ENCODE peak calls at places on chromosomes 4 and X, in nine cellular contexts. One of them, this sample, is unnamed.

GRCh38 chr4:112038861-112039260 is 106.4 kb upstream of the FAM241A start:
- DNase-seq in T-cell: no peak
- DNase-seq in NCI-H1105 treated with DMSO at 0.1 percent for 48 hours: no peak
- DNase-seq in fibroblast of lung: no peak
- DNase-seq in amniotic stem cell: no peak
- DNase-seq in NCI-H1694: no peak
- DNase-seq in posterior cingulate gyrus: no peak
- DNase-seq in A673: no peak
- DNase-seq in stimulated activated CD8-positive, alpha-beta memory T cell treated with anti-CD3 and anti-CD28 coated beads, Interleukin-7, amount 100 ng/mL, for 1 hour: no peak
- DNase-seq in this sample: no peak

GRCh38 chr4:146051724-146052396 is 113.2 kb upstream of the ZNF827 start:
- DNase-seq in T-cell: no peak
- DNase-seq in NCI-H1105 treated with DMSO at 0.1 percent for 48 hours: no peak
- DNase-seq in fibroblast of lung: peak
- DNase-seq in amniotic stem cell: no peak
- DNase-seq in NCI-H1694: no peak
- DNase-seq in posterior cingulate gyrus: no peak
- DNase-seq in A673: peak
- DNase-seq in stimulated activated CD8-positive, alpha-beta memory T cell treated with anti-CD3 and anti-CD28 coated beads, Interleukin-7, amount 100 ng/mL, for 1 hour: no peak
- DNase-seq in this sample: no peak

GRCh38 chr4:5041609-5042234 is 9.6 kb upstream of the STK32B start:
- DNase-seq in T-cell: no peak
- DNase-seq in NCI-H1105 treated with DMSO at 0.1 percent for 48 hours: no peak
- DNase-seq in fibroblast of lung: no peak
- DNase-seq in amniotic stem cell: no peak
- DNase-seq in NCI-H1694: no peak
- DNase-seq in posterior cingulate gyrus: no peak
- DNase-seq in A673: no peak
- DNase-seq in stimulated activated CD8-positive, alpha-beta memory T cell treated with anti-CD3 and anti-CD28 coated beads, Interleukin-7, amount 100 ng/mL, for 1 hour: no peak
- DNase-seq in this sample: no peak

GRCh38 chrX:15998350-15998749 is 125.0 kb upstream of the GRPR start:
- DNase-seq in T-cell: no peak
- DNase-seq in NCI-H1105 treated with DMSO at 0.1 percent for 48 hours: no peak
- DNase-seq in fibroblast of lung: no peak
- DNase-seq in amniotic stem cell: no peak
- DNase-seq in NCI-H1694: no peak
- DNase-seq in posterior cingulate gyrus: no peak
- DNase-seq in A673: no peak
- DNase-seq in stimulated activated CD8-positive, alpha-beta memory T cell treated with anti-CD3 and anti-CD28 coated beads, Interleukin-7, amount 100 ng/mL, for 1 hour: no peak
- DNase-seq in this sample: peak

GRCh38 chrX:110015027-110015426 is 12.1 kb downstream of the TMEM164 start:
- DNase-seq in T-cell: no peak
- DNase-seq in NCI-H1105 treated with DMSO at 0.1 percent for 48 hours: no peak
- DNase-seq in fibroblast of lung: peak
- DNase-seq in amniotic stem cell: no peak
- DNase-seq in NCI-H1694: no peak
- DNase-seq in posterior cingulate gyrus: no peak
- DNase-seq in A673: no peak
- DNase-seq in stimulated activated CD8-positive, alpha-beta memory T cell treated with anti-CD3 and anti-CD28 coated beads, Interleukin-7, amount 100 ng/mL, for 1 hour: no peak
- DNase-seq in this sample: no peak

GRCh38 chr4:38603652-38604051 is 60.3 kb upstream of the KLF3 start:
- DNase-seq in T-cell: no peak
- DNase-seq in NCI-H1105 treated with DMSO at 0.1 percent for 48 hours: no peak
- DNase-seq in fibroblast of lung: no peak
- DNase-seq in amniotic stem cell: no peak
- DNase-seq in NCI-H1694: no peak
- DNase-seq in posterior cingulate gyrus: no peak
- DNase-seq in A673: no peak
- DNase-seq in stimulated activated CD8-positive, alpha-beta memory T cell treated with anti-CD3 and anti-CD28 coated beads, Interleukin-7, amount 100 ng/mL, for 1 hour: no peak
- DNase-seq in this sample: no peak

GRCh38 chr4:123488916-123489315 is 92.3 kb downstream of the SPRY1 start:
- DNase-seq in T-cell: no peak
- DNase-seq in NCI-H1105 treated with DMSO at 0.1 percent for 48 hours: no peak
- DNase-seq in fibroblast of lung: peak
- DNase-seq in amniotic stem cell: no peak
- DNase-seq in NCI-H1694: no peak
- DNase-seq in posterior cingulate gyrus: no peak
- DNase-seq in A673: peak
- DNase-seq in stimulated activated CD8-positive, alpha-beta memory T cell treated with anti-CD3 and anti-CD28 coated beads, Interleukin-7, amount 100 ng/mL, for 1 hour: no peak
- DNase-seq in this sample: no peak

GRCh38 chr4:14924945-14925344 is 77.3 kb upstream of the CPEB2 start:
- DNase-seq in T-cell: no peak
- DNase-seq in NCI-H1105 treated with DMSO at 0.1 percent for 48 hours: no peak
- DNase-seq in fibroblast of lung: no peak
- DNase-seq in amniotic stem cell: no peak
- DNase-seq in NCI-H1694: no peak
- DNase-seq in posterior cingulate gyrus: no peak
- DNase-seq in A673: no peak
- DNase-seq in stimulated activated CD8-positive, alpha-beta memory T cell treated with anti-CD3 and anti-CD28 coated beads, Interleukin-7, amount 100 ng/mL, for 1 hour: no peak
- DNase-seq in this sample: no peak

GRCh38 chrX:48779399-48779798 is 7.0 kb upstream of the GATA1 start:
- DNase-seq in T-cell: no peak
- DNase-seq in NCI-H1105 treated with DMSO at 0.1 percent for 48 hours: no peak
- DNase-seq in fibroblast of lung: no peak
- DNase-seq in amniotic stem cell: no peak
- DNase-seq in NCI-H1694: no peak
- DNase-seq in posterior cingulate gyrus: no peak
- DNase-seq in A673: no peak
- DNase-seq in stimulated activated CD8-positive, alpha-beta memory T cell treated with anti-CD3 and anti-CD28 coated beads, Interleukin-7, amount 100 ng/mL, for 1 hour: no peak
- DNase-seq in this sample: no peak

GRCh38 chrX:57573754-57574153 is 18.1 kb upstream of the ZXDB start:
- DNase-seq in T-cell: no peak
- DNase-seq in NCI-H1105 treated with DMSO at 0.1 percent for 48 hours: no peak
- DNase-seq in fibroblast of lung: peak
- DNase-seq in amniotic stem cell: no peak
- DNase-seq in NCI-H1694: no peak
- DNase-seq in posterior cingulate gyrus: no peak
- DNase-seq in A673: peak
- DNase-seq in stimulated activated CD8-positive, alpha-beta memory T cell treated with anti-CD3 and anti-CD28 coated beads, Interleukin-7, amount 100 ng/mL, for 1 hour: no peak
- DNase-seq in this sample: no peak

GRCh38 chrX:153772608-153773217 is 8.1 kb upstream of the SRPK3 start:
- DNase-seq in T-cell: no peak
- DNase-seq in NCI-H1105 treated with DMSO at 0.1 percent for 48 hours: no peak
- DNase-seq in fibroblast of lung: no peak
- DNase-seq in amniotic stem cell: no peak
- DNase-seq in NCI-H1694: no peak
- DNase-seq in posterior cingulate gyrus: no peak
- DNase-seq in A673: no peak
- DNase-seq in stimulated activated CD8-positive, alpha-beta memory T cell treated with anti-CD3 and anti-CD28 coated beads, Interleukin-7, amount 100 ng/mL, for 1 hour: no peak
- DNase-seq in this sample: no peak

GRCh38 chr4:7759635-7760034 is 180.0 kb downstream of the AFAP1 start:
- DNase-seq in T-cell: no peak
- DNase-seq in NCI-H1105 treated with DMSO at 0.1 percent for 48 hours: no peak
- DNase-seq in fibroblast of lung: no peak
- DNase-seq in amniotic stem cell: no peak
- DNase-seq in NCI-H1694: no peak
- DNase-seq in posterior cingulate gyrus: no peak
- DNase-seq in A673: no peak
- DNase-seq in stimulated activated CD8-positive, alpha-beta memory T cell treated with anti-CD3 and anti-CD28 coated beads, Interleukin-7, amount 100 ng/mL, for 1 hour: no peak
- DNase-seq in this sample: no peak

GRCh38 chrX:115960440-115961084 is 210.0 kb upstream of the AGTR2 start:
- DNase-seq in T-cell: no peak
- DNase-seq in NCI-H1105 treated with DMSO at 0.1 percent for 48 hours: no peak
- DNase-seq in fibroblast of lung: no peak
- DNase-seq in amniotic stem cell: no peak
- DNase-seq in NCI-H1694: no peak
- DNase-seq in posterior cingulate gyrus: no peak
- DNase-seq in A673: no peak
- DNase-seq in stimulated activated CD8-positive, alpha-beta memory T cell treated with anti-CD3 and anti-CD28 coated beads, Interleukin-7, amount 100 ng/mL, for 1 hour: no peak
- DNase-seq in this sample: peak

GRCh38 chrX:120310861-120311631 is at the start of gene TMEM255A:
- DNase-seq in T-cell: no peak
- DNase-seq in NCI-H1105 treated with DMSO at 0.1 percent for 48 hours: peak
- DNase-seq in fibroblast of lung: peak
- DNase-seq in amniotic stem cell: no peak
- DNase-seq in NCI-H1694: no peak
- DNase-seq in posterior cingulate gyrus: peak
- DNase-seq in A673: peak
- DNase-seq in stimulated activated CD8-positive, alpha-beta memory T cell treated with anti-CD3 and anti-CD28 coated beads, Interleukin-7, amount 100 ng/mL, for 1 hour: no peak
- DNase-seq in this sample: peak

GRCh38 chr4:3414421-3415279 is 27.1 kb upstream of the HGFAC start:
- DNase-seq in T-cell: no peak
- DNase-seq in NCI-H1105 treated with DMSO at 0.1 percent for 48 hours: no peak
- DNase-seq in fibroblast of lung: no peak
- DNase-seq in amniotic stem cell: no peak
- DNase-seq in NCI-H1694: no peak
- DNase-seq in posterior cingulate gyrus: no peak
- DNase-seq in A673: no peak
- DNase-seq in stimulated activated CD8-positive, alpha-beta memory T cell treated with anti-CD3 and anti-CD28 coated beads, Interleukin-7, amount 100 ng/mL, for 1 hour: no peak
- DNase-seq in this sample: no peak

GRCh38 chrX:119605398-119605738 is 856 bp downstream of the NKRF start:
- DNase-seq in T-cell: no peak
- DNase-seq in NCI-H1105 treated with DMSO at 0.1 percent for 48 hours: no peak
- DNase-seq in fibroblast of lung: no peak
- DNase-seq in amniotic stem cell: no peak
- DNase-seq in NCI-H1694: no peak
- DNase-seq in posterior cingulate gyrus: no peak
- DNase-seq in A673: peak
- DNase-seq in stimulated activated CD8-positive, alpha-beta memory T cell treated with anti-CD3 and anti-CD28 coated beads, Interleukin-7, amount 100 ng/mL, for 1 hour: no peak
- DNase-seq in this sample: peak

GRCh38 chrX:123171781-123172180 is 12.3 kb upstream of the GRIA3 start:
- DNase-seq in T-cell: no peak
- DNase-seq in NCI-H1105 treated with DMSO at 0.1 percent for 48 hours: no peak
- DNase-seq in fibroblast of lung: no peak
- DNase-seq in amniotic stem cell: no peak
- DNase-seq in NCI-H1694: no peak
- DNase-seq in posterior cingulate gyrus: no peak
- DNase-seq in A673: peak
- DNase-seq in stimulated activated CD8-positive, alpha-beta memory T cell treated with anti-CD3 and anti-CD28 coated beads, Interleukin-7, amount 100 ng/mL, for 1 hour: no peak
- DNase-seq in this sample: no peak

GRCh38 chrX:21683910-21684309 is 25.8 kb upstream of the KLHL34 start:
- DNase-seq in T-cell: no peak
- DNase-seq in NCI-H1105 treated with DMSO at 0.1 percent for 48 hours: no peak
- DNase-seq in fibroblast of lung: peak
- DNase-seq in amniotic stem cell: no peak
- DNase-seq in NCI-H1694: no peak
- DNase-seq in posterior cingulate gyrus: no peak
- DNase-seq in A673: no peak
- DNase-seq in stimulated activated CD8-positive, alpha-beta memory T cell treated with anti-CD3 and anti-CD28 coated beads, Interleukin-7, amount 100 ng/mL, for 1 hour: no peak
- DNase-seq in this sample: no peak

GRCh38 chr4:175412161-175412560 is 399.9 kb downstream of the GPM6A start:
- DNase-seq in T-cell: no peak
- DNase-seq in NCI-H1105 treated with DMSO at 0.1 percent for 48 hours: no peak
- DNase-seq in fibroblast of lung: no peak
- DNase-seq in amniotic stem cell: no peak
- DNase-seq in NCI-H1694: no peak
- DNase-seq in posterior cingulate gyrus: peak
- DNase-seq in A673: no peak
- DNase-seq in stimulated activated CD8-positive, alpha-beta memory T cell treated with anti-CD3 and anti-CD28 coated beads, Interleukin-7, amount 100 ng/mL, for 1 hour: no peak
- DNase-seq in this sample: no peak

GRCh38 chrX:37998586-37999267 is 7.6 kb upstream of the SYTL5 start:
- DNase-seq in T-cell: no peak
- DNase-seq in NCI-H1105 treated with DMSO at 0.1 percent for 48 hours: peak
- DNase-seq in fibroblast of lung: peak
- DNase-seq in amniotic stem cell: no peak
- DNase-seq in NCI-H1694: no peak
- DNase-seq in posterior cingulate gyrus: no peak
- DNase-seq in A673: no peak
- DNase-seq in stimulated activated CD8-positive, alpha-beta memory T cell treated with anti-CD3 and anti-CD28 coated beads, Interleukin-7, amount 100 ng/mL, for 1 hour: no peak
- DNase-seq in this sample: peak

GRCh38 chr4:184653650-184654049 is 4.1 kb downstream of the PRIMPOL start:
- DNase-seq in T-cell: no peak
- DNase-seq in NCI-H1105 treated with DMSO at 0.1 percent for 48 hours: no peak
- DNase-seq in fibroblast of lung: no peak
- DNase-seq in amniotic stem cell: peak
- DNase-seq in NCI-H1694: no peak
- DNase-seq in posterior cingulate gyrus: no peak
- DNase-seq in A673: peak
- DNase-seq in stimulated activated CD8-positive, alpha-beta memory T cell treated with anti-CD3 and anti-CD28 coated beads, Interleukin-7, amount 100 ng/mL, for 1 hour: no peak
- DNase-seq in this sample: no peak

GRCh38 chr4:7807351-7807921 is 132.2 kb downstream of the AFAP1 start:
- DNase-seq in T-cell: no peak
- DNase-seq in NCI-H1105 treated with DMSO at 0.1 percent for 48 hours: no peak
- DNase-seq in fibroblast of lung: peak
- DNase-seq in amniotic stem cell: no peak
- DNase-seq in NCI-H1694: no peak
- DNase-seq in posterior cingulate gyrus: no peak
- DNase-seq in A673: peak
- DNase-seq in stimulated activated CD8-positive, alpha-beta memory T cell treated with anti-CD3 and anti-CD28 coated beads, Interleukin-7, amount 100 ng/mL, for 1 hour: no peak
- DNase-seq in this sample: no peak

GRCh38 chr4:85577307-85577706 is 102.4 kb downstream of the ARHGAP24 start:
- DNase-seq in T-cell: no peak
- DNase-seq in NCI-H1105 treated with DMSO at 0.1 percent for 48 hours: no peak
- DNase-seq in fibroblast of lung: no peak
- DNase-seq in amniotic stem cell: no peak
- DNase-seq in NCI-H1694: no peak
- DNase-seq in posterior cingulate gyrus: no peak
- DNase-seq in A673: no peak
- DNase-seq in stimulated activated CD8-positive, alpha-beta memory T cell treated with anti-CD3 and anti-CD28 coated beads, Interleukin-7, amount 100 ng/mL, for 1 hour: no peak
- DNase-seq in this sample: no peak

GRCh38 chr4:40721730-40722171 is 28.0 kb upstream of the NSUN7 start:
- DNase-seq in T-cell: no peak
- DNase-seq in NCI-H1105 treated with DMSO at 0.1 percent for 48 hours: no peak
- DNase-seq in fibroblast of lung: no peak
- DNase-seq in amniotic stem cell: no peak
- DNase-seq in NCI-H1694: no peak
- DNase-seq in posterior cingulate gyrus: no peak
- DNase-seq in A673: no peak
- DNase-seq in stimulated activated CD8-positive, alpha-beta memory T cell treated with anti-CD3 and anti-CD28 coated beads, Interleukin-7, amount 100 ng/mL, for 1 hour: no peak
- DNase-seq in this sample: no peak

GRCh38 chr4:188246488-188246887 is 107.2 kb downstream of the TRIML1 start:
- DNase-seq in T-cell: no peak
- DNase-seq in NCI-H1105 treated with DMSO at 0.1 percent for 48 hours: no peak
- DNase-seq in fibroblast of lung: peak
- DNase-seq in amniotic stem cell: no peak
- DNase-seq in NCI-H1694: no peak
- DNase-seq in posterior cingulate gyrus: no peak
- DNase-seq in A673: peak
- DNase-seq in stimulated activated CD8-positive, alpha-beta memory T cell treated with anti-CD3 and anti-CD28 coated beads, Interleukin-7, amount 100 ng/mL, for 1 hour: no peak
- DNase-seq in this sample: peak

GRCh38 chr4:61202100-61202637 is 2.0 kb downstream of the ADGRL3 start:
- DNase-seq in T-cell: no peak
- DNase-seq in NCI-H1105 treated with DMSO at 0.1 percent for 48 hours: peak
- DNase-seq in fibroblast of lung: peak
- DNase-seq in amniotic stem cell: no peak
- DNase-seq in NCI-H1694: no peak
- DNase-seq in posterior cingulate gyrus: peak
- DNase-seq in A673: no peak
- DNase-seq in stimulated activated CD8-positive, alpha-beta memory T cell treated with anti-CD3 and anti-CD28 coated beads, Interleukin-7, amount 100 ng/mL, for 1 hour: no peak
- DNase-seq in this sample: peak

GRCh38 chrX:47145408-47146120 is 543 bp downstream of the RBM10 start:
- DNase-seq in T-cell: no peak
- DNase-seq in NCI-H1105 treated with DMSO at 0.1 percent for 48 hours: peak
- DNase-seq in fibroblast of lung: peak
- DNase-seq in amniotic stem cell: no peak
- DNase-seq in NCI-H1694: peak
- DNase-seq in posterior cingulate gyrus: no peak
- DNase-seq in A673: peak
- DNase-seq in stimulated activated CD8-positive, alpha-beta memory T cell treated with anti-CD3 and anti-CD28 coated beads, Interleukin-7, amount 100 ng/mL, for 1 hour: peak
- DNase-seq in this sample: peak

GRCh38 chr4:118798658-118799057 is 37.3 kb downstream of the SEC24D start:
- DNase-seq in T-cell: no peak
- DNase-seq in NCI-H1105 treated with DMSO at 0.1 percent for 48 hours: no peak
- DNase-seq in fibroblast of lung: no peak
- DNase-seq in amniotic stem cell: no peak
- DNase-seq in NCI-H1694: no peak
- DNase-seq in posterior cingulate gyrus: no peak
- DNase-seq in A673: no peak
- DNase-seq in stimulated activated CD8-positive, alpha-beta memory T cell treated with anti-CD3 and anti-CD28 coated beads, Interleukin-7, amount 100 ng/mL, for 1 hour: no peak
- DNase-seq in this sample: no peak

GRCh38 chr4:141080668-141081067 is 52.6 kb downstream of the RNF150 start:
- DNase-seq in T-cell: no peak
- DNase-seq in NCI-H1105 treated with DMSO at 0.1 percent for 48 hours: no peak
- DNase-seq in fibroblast of lung: no peak
- DNase-seq in amniotic stem cell: no peak
- DNase-seq in NCI-H1694: no peak
- DNase-seq in posterior cingulate gyrus: no peak
- DNase-seq in A673: no peak
- DNase-seq in stimulated activated CD8-positive, alpha-beta memory T cell treated with anti-CD3 and anti-CD28 coated beads, Interleukin-7, amount 100 ng/mL, for 1 hour: no peak
- DNase-seq in this sample: peak

GRCh38 chrX:24732705-24733104 is 39.0 kb downstream of the POLA1 start:
- DNase-seq in T-cell: no peak
- DNase-seq in NCI-H1105 treated with DMSO at 0.1 percent for 48 hours: no peak
- DNase-seq in fibroblast of lung: no peak
- DNase-seq in amniotic stem cell: no peak
- DNase-seq in NCI-H1694: no peak
- DNase-seq in posterior cingulate gyrus: no peak
- DNase-seq in A673: no peak
- DNase-seq in stimulated activated CD8-positive, alpha-beta memory T cell treated with anti-CD3 and anti-CD28 coated beads, Interleukin-7, amount 100 ng/mL, for 1 hour: no peak
- DNase-seq in this sample: no peak

GRCh38 chr4:142683997-142684396 is 162.1 kb downstream of the INPP4B start:
- DNase-seq in T-cell: no peak
- DNase-seq in NCI-H1105 treated with DMSO at 0.1 percent for 48 hours: no peak
- DNase-seq in fibroblast of lung: peak
- DNase-seq in amniotic stem cell: no peak
- DNase-seq in NCI-H1694: no peak
- DNase-seq in posterior cingulate gyrus: no peak
- DNase-seq in A673: no peak
- DNase-seq in stimulated activated CD8-positive, alpha-beta memory T cell treated with anti-CD3 and anti-CD28 coated beads, Interleukin-7, amount 100 ng/mL, for 1 hour: no peak
- DNase-seq in this sample: no peak

This sample was measured in NCI-H69.